ENCODE peak calls at places on chromosomes 11 and 22, in six cellular contexts. H, P, N, T, K and G are unnamed samples.

GRCh38 chr11:12695878-12696277 is 21.7 kb downstream of the TEAD1 start:
- DNase-seq in H (no peak), P (no peak), N (no peak), T (no peak), K (no peak), G (no peak)

GRCh38 chr22:41288245-41288946 is 2.4 kb upstream of the RANGAP1 start:
- DNase-seq in H (no peak), P (peak; percentile 67), N (peak; percentile 71), T (no peak), K (no peak), G (no peak)

GRCh38 chr11:64090811-64091516 is 55.2 kb downstream of the FLRT1 start:
- DNase-seq in H (no peak), P (peak; percentile 54), N (peak; percentile 69), T (no peak), K (no peak), G (no peak)

GRCh38 chr11:12794556-12795230 is 120.5 kb downstream of the TEAD1 start:
- DNase-seq in H (no peak), P (no peak), N (no peak), T (no peak), K (no peak), G (no peak)

GRCh38 chr22:41397143-41397811 is 15.5 kb downstream of the TEF start:
- DNase-seq in H (no peak), P (no peak), N (no peak), T (no peak), K (no peak), G (no peak)

GRCh38 chr11:114280696-114281095 is 15.5 kb upstream of the NNMT start:
- DNase-seq in H (peak; percentile 79), P (peak; percentile 86), N (peak; percentile 92), T (peak; percentile 34), K (peak; percentile 80), G (no peak)

GRCh38 chr11:72239849-72240460 is 4.0 kb downstream of the PHOX2A start:
- DNase-seq in H (peak; percentile 59), P (peak; percentile 27), N (peak; percentile 24), T (no peak), K (no peak), G (no peak)

GRCh38 chr11:81000334-81001100 is 1559.7 kb upstream of the TENM4 start:
- DNase-seq in H (no peak), P (no peak), N (no peak), T (no peak), K (no peak), G (no peak)

GRCh38 chr11:13386567-13386966 is 76.5 kb downstream of the BTBD10 start:
- DNase-seq in H (no peak), P (no peak), N (no peak), T (no peak), K (no peak), G (no peak)

GRCh38 chr22:37880668-37881440 is 25.2 kb upstream of the MICALL1 start:
- DNase-seq in H (no peak), P (peak; percentile 80), N (peak; percentile 72), T (no peak), K (no peak), G (no peak)

GRCh38 chr11:119691020-119691666 is 37.9 kb downstream of the NECTIN1 start:
- DNase-seq in H (no peak), P (no peak), N (no peak), T (peak; percentile 33), K (no peak), G (no peak)

GRCh38 chr11:83044958-83045712 is 26.6 kb downstream of the RAB30 start:
- DNase-seq in H (no peak), P (peak; percentile 81), N (peak; percentile 69), T (no peak), K (no peak), G (peak; percentile 41)

GRCh38 chr11:278001-278951 is at the start of gene NLRP6:
- DNase-seq in H (no peak), P (no peak), N (no peak), T (no peak), K (no peak), G (peak; percentile 25)

GRCh38 chr11:134355656-134356055 is 23.9 kb downstream of the GLB1L2 start:
- DNase-seq in H (no peak), P (no peak), N (no peak), T (no peak), K (no peak), G (no peak)

GRCh38 chr22:44096736-44097135 is 72.6 kb downstream of the PARVB start:
- DNase-seq in H (no peak), P (no peak), N (no peak), T (no peak), K (no peak), G (no peak)

GRCh38 chr11:70034740-70035365 is 43.3 kb upstream of the ANO1 start:
- DNase-seq in H (no peak), P (no peak), N (no peak), T (no peak), K (no peak), G (no peak)

GRCh38 chr11:70032470-70032795 is 45.7 kb upstream of the ANO1 start:
- DNase-seq in H (no peak), P (no peak), N (no peak), T (no peak), K (no peak), G (no peak)

GRCh38 chr11:70031631-70032469 is 46.3 kb upstream of the ANO1 start:
- DNase-seq in H (no peak), P (no peak), N (no peak), T (no peak), K (no peak), G (no peak)

GRCh38 chr11:70033711-70034070 is 44.4 kb upstream of the ANO1 start:
- DNase-seq in H (no peak), P (no peak), N (no peak), T (no peak), K (no peak), G (no peak)

DNA sequence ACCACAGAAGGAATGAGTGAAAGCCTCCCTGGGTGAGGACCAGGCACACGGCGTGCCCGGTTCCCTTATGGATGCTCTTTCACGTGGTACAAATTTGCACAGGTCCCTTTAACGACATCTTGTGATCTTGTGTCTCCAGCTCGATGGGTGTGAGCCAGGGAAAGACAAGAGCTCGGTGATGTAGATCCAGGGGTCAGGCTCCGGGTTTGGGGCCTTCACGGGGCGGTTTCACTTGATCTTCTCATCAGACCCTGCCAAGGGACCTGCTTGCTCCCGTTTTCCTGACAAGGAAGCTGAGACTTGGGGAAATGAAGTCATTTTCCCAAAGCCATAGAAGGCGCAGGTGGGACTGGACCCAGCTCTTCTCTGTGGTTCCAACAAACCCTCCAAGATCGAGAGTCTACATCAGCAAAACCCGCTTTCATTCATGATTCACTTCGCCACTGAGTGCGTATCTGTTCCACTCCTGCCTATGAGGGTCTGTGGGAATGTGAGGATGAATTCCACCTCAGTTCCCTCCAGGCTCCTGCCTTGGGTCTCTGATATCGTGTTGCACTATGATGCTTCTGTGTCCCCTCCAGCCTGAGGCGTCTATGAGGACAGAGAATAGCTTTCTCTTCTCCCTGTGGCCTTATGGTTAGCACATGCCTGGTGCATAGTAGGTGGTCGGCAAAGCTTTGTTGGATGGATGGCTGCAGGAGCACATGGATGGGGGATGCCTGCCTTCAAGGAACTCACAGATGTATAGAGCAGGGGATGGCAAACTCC is 45.0 kb upstream of the ANO1 start:
- DNase-seq in H (no peak), P (no peak), N (no peak), T (no peak), K (no peak), G (no peak)
- TF ChIP-seq CTCF in H (no peak), P (no peak), N (no peak), T (no peak), K (no peak), G (no peak)

GRCh38 chr22:19169947-19170318 is 8.6 kb downstream of the SLC25A1 start:
- DNase-seq in H (no peak), P (no peak), N (no peak), T (no peak), K (no peak), G (no peak)

GRCh38 chr22:19167106-19167869 is 11.2 kb downstream of the SLC25A1 start:
- DNase-seq in H (no peak), P (no peak), N (no peak), T (no peak), K (no peak), G (no peak)

GRCh38 chr22:19166421-19166820 is 12.1 kb downstream of the SLC25A1 start:
- DNase-seq in H (no peak), P (no peak), N (no peak), T (no peak), K (no peak), G (no peak)

GRCh38 chr22:19169002-19169946 is 9.3 kb downstream of the SLC25A1 start:
- DNase-seq in H (no peak), P (no peak), N (no peak), T (no peak), K (peak; percentile 86), G (no peak)

DNA sequence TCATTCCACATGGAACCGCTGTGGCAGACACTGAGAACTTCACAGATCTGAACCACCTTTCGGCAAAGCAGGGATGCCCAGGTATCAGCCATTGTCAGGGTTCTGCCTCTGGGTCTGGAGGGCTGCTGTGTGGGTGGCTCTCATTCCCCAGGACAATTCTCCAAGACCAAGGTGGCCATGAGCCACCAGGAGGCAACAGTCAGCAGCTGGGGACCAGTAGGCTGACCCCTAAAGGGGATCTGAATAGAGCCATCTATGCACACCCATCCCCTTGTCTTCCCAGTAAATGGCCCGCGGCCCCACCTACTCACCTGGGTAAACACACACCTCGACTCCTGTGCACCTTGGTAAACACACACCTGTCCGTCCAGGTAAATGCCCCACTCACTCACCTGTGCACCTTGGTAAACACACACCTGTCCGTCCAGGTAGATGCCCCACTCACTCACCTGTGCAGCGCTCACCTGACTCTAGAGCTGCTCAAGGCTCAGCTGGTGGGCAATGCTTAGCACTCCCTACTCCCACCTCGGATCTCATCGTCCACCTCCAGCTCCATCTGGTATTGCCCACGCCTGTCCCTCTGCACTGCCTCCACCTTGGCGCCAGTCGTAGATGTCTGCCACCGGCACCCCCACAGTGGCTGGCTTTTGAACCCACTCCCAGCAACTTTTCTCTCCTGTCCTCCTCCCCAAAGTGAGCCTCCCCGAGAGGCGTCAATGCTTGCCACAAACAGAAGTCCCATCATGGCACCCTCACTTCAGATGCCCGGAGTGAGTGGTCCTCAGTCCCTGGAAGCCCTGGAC is 10.2 kb downstream of the SLC25A1 start:
- DNase-seq in H (no peak), P (no peak), N (no peak), T (no peak), K (no peak), G (no peak)
- TF ChIP-seq CTCF in H (no peak), P (no peak), N (no peak), T (peak; percentile 10), K (peak; percentile 45), G (no peak)

DNA sequence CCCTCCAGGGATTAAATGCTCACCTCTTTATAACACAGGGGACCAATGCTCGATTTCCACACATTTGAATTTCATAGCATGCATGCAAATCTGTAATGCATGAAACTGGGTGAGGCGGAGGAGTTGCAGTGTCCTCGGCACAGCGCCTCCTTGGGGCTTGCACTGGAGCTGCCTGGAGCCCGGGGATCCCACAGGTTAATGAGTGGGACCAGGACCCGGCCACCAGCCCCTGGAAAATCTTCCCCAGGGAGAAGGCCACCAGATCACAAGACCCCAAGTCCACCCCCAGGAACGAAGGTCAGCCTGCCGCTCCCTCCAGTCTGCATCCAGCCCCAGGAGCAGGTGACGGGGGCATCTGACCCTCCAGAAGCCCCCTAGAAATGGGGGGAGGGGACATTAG is 119.1 kb downstream of the MN1 start:
- DNase-seq in H (peak; percentile 61), P (no peak), N (no peak), T (no peak), K (no peak), G (no peak)
- TF ChIP-seq CTCF in H (peak; percentile 54), P (peak; percentile 1), N (peak; percentile 28), T (no peak), K (peak; percentile 60), G (no peak)

DNA sequence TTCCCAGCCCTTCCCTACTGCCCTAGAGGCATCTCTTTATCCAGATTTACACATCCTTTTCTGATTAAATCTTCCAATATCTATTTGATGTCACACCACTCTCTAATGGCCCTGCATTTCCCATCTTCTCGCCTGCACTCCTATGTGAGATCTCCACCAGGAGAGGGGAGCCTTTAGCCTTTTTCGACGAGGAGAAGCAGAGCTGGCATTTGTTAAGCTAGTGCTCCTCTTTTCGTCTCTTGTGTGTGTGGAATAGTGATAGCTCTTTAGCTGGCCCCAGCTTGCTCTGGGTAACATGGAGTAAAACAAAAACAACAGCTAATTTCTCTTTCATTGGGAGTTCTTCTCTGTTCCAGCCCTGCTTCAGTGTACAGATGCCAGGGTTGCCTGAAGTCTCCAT is 536.5 kb downstream of the NTM start:
- DNase-seq in H (no peak), P (peak; percentile 15), N (no peak), T (no peak), K (no peak), G (no peak)
- TF ChIP-seq CTCF in H (no peak), P (peak; percentile 15), N (no peak), T (no peak), K (no peak), G (no peak)